ENCODE peak calls at places on chromosomes 12 and 14, in six cellular contexts. T is EL; A is OCI-M1; H is activated CD4-positive, alpha-beta T cell treated with anti-CD3 and anti-CD28 coated beads, Interleukin-2, amount 50 U/mL, for 1 hour; N is SK-N-DZ; R is lower lobe of right lung. G is an unnamed sample.

GRCh38 chr12:6770600-6770999 is 1.7 kb upstream of the LAG3 start:
- DNase-seq in T (no peak), R (no peak), A (no peak), N (no peak), H (no peak), G (no peak)

GRCh38 chr12:2680676-2681039 is 114.1 kb upstream of the FKBP4 start:
- DNase-seq in H (no peak), R (no peak), T (no peak), N (no peak), A (no peak), G (no peak)

GRCh38 chr12:50425859-50426258 is 25.2 kb downstream of the LARP4 start:
- DNase-seq in H (no peak), A (no peak), R (no peak), T (no peak), N (no peak), G (no peak)

GRCh38 chr12:77104792-77105191 is 39.4 kb upstream of the E2F7 start:
- DNase-seq in H (no peak), R (no peak), T (peak; percentile 72), A (peak; percentile 35), N (no peak), G (no peak)

GRCh38 chr14:98890556-98891340 is 381.2 kb downstream of the BCL11B start:
- DNase-seq in T (no peak), N (no peak), H (no peak), R (no peak), A (no peak), G (no peak)

GRCh38 chr14:96205059-96205993 is 687 bp downstream of the BDKRB2 start:
- DNase-seq in T (no peak), N (no peak), R (no peak), H (no peak), A (no peak), G (peak; percentile 34)

GRCh38 chr12:84397279-84397678 is 515.3 kb downstream of the SLC6A15 start:
- DNase-seq in T (peak; percentile 1), R (no peak), H (no peak), A (no peak), N (no peak), G (no peak)

GRCh38 chr12:95417372-95417771 is 56.6 kb upstream of the METAP2 start:
- DNase-seq in R (no peak), T (no peak), H (no peak), A (no peak), N (no peak), G (no peak)

GRCh38 chr12:56134897-56135296 is 6.8 kb downstream of the ESYT1 start:
- DNase-seq in H (no peak), N (no peak), R (no peak), A (no peak), T (no peak), G (no peak)

GRCh38 chr14:101049942-101050341 is 146.4 kb upstream of the RTL1 start:
- DNase-seq in A (no peak), N (no peak), H (no peak), T (no peak), R (no peak), G (no peak)

GRCh38 chr14:98960617-98961013 is 311.4 kb downstream of the BCL11B start:
- DNase-seq in H (no peak), N (no peak), A (no peak), T (no peak), R (no peak), G (no peak)

GRCh38 chr12:128815779-128816642 is 7.7 kb downstream of the SLC15A4 start:
- DNase-seq in R (no peak), T (no peak), A (no peak), N (no peak), H (no peak), G (no peak)

GRCh38 chr14:54593860-54594259 is 26.9 kb downstream of the SAMD4A start:
- DNase-seq in H (no peak), A (no peak), N (no peak), T (peak; percentile 47), R (no peak), G (no peak)

GRCh38 chr12:107567871-107568619 is 117.6 kb upstream of the PWP1 start:
- DNase-seq in A (no peak), R (no peak), T (no peak), N (no peak), H (no peak), G (no peak)

GRCh38 chr12:105368047-105368646 is 37.7 kb downstream of the C12orf75 start:
- DNase-seq in R (no peak), H (no peak), N (no peak), A (no peak), T (no peak), G (no peak)

GRCh38 chr14:77103475-77103874 is 5.4 kb downstream of the CIPC start:
- DNase-seq in H (no peak), T (no peak), R (no peak), A (no peak), N (no peak), G (no peak)

GRCh38 chr12:25996677-25997076 is 38.2 kb downstream of the RASSF8 start:
- DNase-seq in H (no peak), T (no peak), N (no peak), A (no peak), R (no peak), G (no peak)

GRCh38 chr14:61107148-61107641 is 126.2 kb downstream of the SLC38A6 start:
- DNase-seq in R (no peak), H (no peak), T (no peak), N (no peak), A (no peak), G (no peak)

GRCh38 chr14:95463173-95463901 is 53.1 kb downstream of the SYNE3 start:
- DNase-seq in A (peak; percentile 11), R (no peak), H (peak; percentile 37), N (no peak), T (no peak), G (no peak)

GRCh38 chr14:81401420-81402122 is 1.4 kb upstream of the STON2 start:
- DNase-seq in H (no peak), R (no peak), A (peak; percentile 67), N (no peak), T (peak; percentile 88), G (peak; percentile 72)

GRCh38 chr14:90287791-90288190 is 31.4 kb downstream of the PSMC1 start:
- DNase-seq in A (no peak), H (no peak), N (no peak), R (no peak), T (no peak), G (no peak)

GRCh38 chr14:71574976-71575375 is 357.3 kb upstream of the RGS6 start:
- DNase-seq in H (no peak), T (peak; percentile 89), N (no peak), A (no peak), R (no peak), G (no peak)

GRCh38 chr12:13230500-13230899 is 34.0 kb downstream of the EMP1 start:
- DNase-seq in A (no peak), N (no peak), H (no peak), T (no peak), R (no peak), G (no peak)

GRCh38 chr14:86761611-86762010 is 1231.4 kb downstream of the GALC start:
- DNase-seq in N (no peak), R (no peak), T (no peak), A (no peak), H (no peak), G (no peak)

GRCh38 chr14:91484186-91484585 is 25.9 kb downstream of the PPP4R3A start:
- DNase-seq in A (peak; percentile 12), N (no peak), R (no peak), H (peak; percentile 17), T (no peak), G (no peak)

GRCh38 chr14:101361044-101361443 is 200.3 kb upstream of the DIO3 start:
- DNase-seq in N (no peak), T (no peak), H (no peak), R (no peak), A (no peak), G (peak; percentile 62)

GRCh38 chr12:73065913-73066312 is 793.7 kb downstream of the TRHDE start:
- DNase-seq in R (no peak), A (no peak), N (no peak), H (no peak), T (no peak), G (no peak)

GRCh38 chr12:113333877-113334785 is 778 bp downstream of the SLC8B1 start:
- DNase-seq in R (peak; percentile 81), N (no peak), H (peak; percentile 7), A (peak; percentile 46), T (no peak), G (peak; percentile 87)

GRCh38 chr14:92673601-92674000 is 74.8 kb downstream of the LGMN start:
- DNase-seq in R (peak; percentile 32), A (no peak), H (no peak), T (no peak), N (no peak), G (no peak)

GRCh38 chr14:50344831-50345563 is 32.9 kb downstream of the DMAC2L start:
- DNase-seq in R (no peak), T (peak; percentile 56), A (no peak), H (no peak), N (no peak), G (no peak)

GRCh38 chr12:24975425-24975824 is 26.5 kb upstream of the BCAT1 start:
- DNase-seq in N (peak; percentile 93), A (no peak), T (no peak), R (no peak), H (no peak), G (no peak)

GRCh38 chr14:94157195-94157594 is 16.9 kb upstream of the PPP4R4 start:
- DNase-seq in T (no peak), A (no peak), N (no peak), H (no peak), R (no peak), G (no peak)

GRCh38 chr12:104669057-104669770 is 212.5 kb downstream of the CHST11 start:
- DNase-seq in N (peak; percentile 41), R (peak; percentile 73), H (no peak), A (no peak), T (no peak), G (peak; percentile 61)

GRCh38 chr12:29148958-29149690 is at the start of gene FAR2:
- DNase-seq in A (peak; percentile 79), T (peak; percentile 60), R (peak; percentile 76), N (peak; percentile 30), H (peak; percentile 42), G (peak; percentile 98)

GRCh38 chr14:33679461-33680225 is 271.2 kb downstream of the EGLN3 start:
- DNase-seq in N (peak; percentile 38), A (no peak), R (no peak), T (peak; percentile 95), H (no peak), G (no peak)

GRCh38 chr12:6459004-6459337 is 7.1 kb downstream of the TAPBPL start:
- DNase-seq in A (no peak), N (no peak), T (no peak), H (no peak), R (no peak), G (no peak)

G was measured in NB4.